ENCODE peak calls at places on chromosomes 4 and X, in six cellular contexts. Z is epithelial cell of esophagus, I is brain microvascular endothelial cell, T is tibial nerve, A is gastrocnemius medialis, B is upper lobe of right lung. F is an unnamed sample.
A peak's percentile ranks its signal among the peaks of the same experiment; 100 is the strongest.

GRCh38 chr4:150181536-150181935 is 103.3 kb downstream of the DCLK2 start:
- DNase-seq in Z (no peak), I (peak; percentile 39), T (no peak), A (no peak), B (no peak), F (no peak)

GRCh38 chr4:95513022-95513421 is 35.8 kb downstream of the UNC5C start:
- DNase-seq in Z (no peak), I (no peak), T (no peak), A (no peak), B (no peak), F (no peak)

GRCh38 chr4:88964450-88964849 is 92.5 kb downstream of the FAM13A start:
- DNase-seq in Z (peak; percentile 78), I (no peak), T (no peak), A (no peak), B (no peak), F (no peak)

GRCh38 chr4:121307441-121308327 is 73.1 kb downstream of the QRFPR start:
- DNase-seq in Z (peak; percentile 94), I (peak; percentile 40), T (no peak), A (no peak), B (no peak), F (peak; percentile 37)

GRCh38 chr4:7159923-7160322 is 32.4 kb upstream of the SORCS2 start:
- DNase-seq in Z (no peak), I (no peak), T (peak; percentile 5), A (peak; percentile 1), B (peak; percentile 13), F (no peak)

GRCh38 chr4:151325320-151326246 is at the start of gene SH3D19:
- DNase-seq in Z (peak; percentile 74), I (peak; percentile 13), T (peak; percentile 23), A (peak; percentile 51), B (peak; percentile 87), F (no peak)

GRCh38 chr4:173057442-173057841 is 111.2 kb upstream of the GALNT7 start:
- DNase-seq in Z (peak; percentile 20), I (no peak), T (no peak), A (no peak), B (no peak), F (no peak)

GRCh38 chrX:103584606-103585005 is 709 bp upstream of the TCEAL4 start:
- DNase-seq in Z (no peak), I (peak; percentile 5), T (no peak), A (no peak), B (no peak), F (no peak)

GRCh38 chr4:128461300-128462103 is 173.9 kb upstream of the PGRMC2 start:
- DNase-seq in Z (peak; percentile 69), I (peak; percentile 91), T (no peak), A (no peak), B (no peak), F (no peak)

GRCh38 chrX:11434607-11435006 is 141.4 kb downstream of the AMELX start:
- DNase-seq in Z (no peak), I (no peak), T (no peak), A (no peak), B (no peak), F (no peak)

DNA sequence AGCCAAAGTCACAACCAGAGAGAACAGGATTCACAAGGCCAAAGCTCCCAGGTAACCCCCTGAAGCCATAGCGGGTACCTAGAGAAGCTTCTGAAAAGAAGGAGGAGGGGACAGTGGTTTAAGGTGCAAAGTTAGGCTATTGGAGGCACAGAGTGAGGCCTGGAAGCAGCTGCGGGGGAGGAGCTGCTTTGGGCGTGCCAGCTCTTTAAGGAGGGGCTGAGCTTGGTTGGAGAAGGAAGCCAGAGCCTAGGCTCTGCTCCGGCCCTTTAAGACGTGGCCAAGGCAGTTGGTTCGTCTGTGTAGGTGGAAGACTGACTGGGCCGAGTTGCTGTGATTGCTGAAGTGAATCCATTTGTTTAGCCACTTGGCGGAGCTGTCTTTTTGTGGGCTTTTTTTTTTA is 1.5 kb downstream of the KLF8 start:
- DNase-seq in Z (peak; percentile 84), I (no peak), T (peak; percentile 24), A (peak; percentile 63), B (peak; percentile 80), F (peak; percentile 72)
- H3K4me3 ChIP-seq in Z (peak overlapping the region; percentile 54), I (no peak overlapping the region), T (peak overlapping the region; percentile 42), A (peak overlapping the region; percentile 61), B (peak overlapping the region; percentile 62), F (peak overlapping the region; percentile 62)

DNA sequence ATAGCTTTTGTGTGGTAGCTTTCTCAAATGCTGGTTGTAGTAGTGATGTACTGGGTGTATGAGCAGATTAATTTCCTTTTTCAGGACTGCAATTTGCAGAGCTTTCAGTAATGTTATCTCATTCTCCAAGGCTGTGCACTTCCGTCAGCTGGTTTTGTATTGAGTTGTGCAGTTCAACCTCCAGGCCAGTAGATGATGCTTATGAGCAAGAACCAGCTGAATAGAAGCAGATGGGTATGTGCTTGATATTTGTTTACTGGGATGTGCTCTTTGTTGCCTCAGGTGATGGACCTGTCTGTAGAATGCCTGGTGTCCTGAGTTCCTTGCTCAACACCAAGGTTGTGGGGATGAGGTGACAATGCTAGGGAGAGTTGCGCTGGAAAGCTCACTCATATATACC is 462.8 kb downstream of the PCDH18 start:
- DNase-seq in Z (no peak), I (no peak), T (no peak), A (no peak), B (no peak), F (no peak)
- TF ChIP-seq CTCF in Z (no peak), I (no peak), T (no peak), A (no peak), B (no peak), F (peak; percentile 40)

GRCh38 chr4:5888222-5888701 is 4.6 kb downstream of the CRMP1 start:
- DNase-seq in Z (no peak), I (no peak), T (no peak), A (no peak), B (no peak), F (no peak)
- H3K4me3 ChIP-seq in Z (no peak overlapping the region), I (no peak overlapping the region), T (peak overlapping the region; percentile 26), A (no peak overlapping the region), B (peak overlapping the region; percentile 48), F (no peak overlapping the region)

GRCh38 chrX:127037179-127037578 is 217.7 kb downstream of the PRR32 start:
- DNase-seq in Z (no peak), I (no peak), T (no peak), A (no peak), B (no peak), F (no peak)

DNA sequence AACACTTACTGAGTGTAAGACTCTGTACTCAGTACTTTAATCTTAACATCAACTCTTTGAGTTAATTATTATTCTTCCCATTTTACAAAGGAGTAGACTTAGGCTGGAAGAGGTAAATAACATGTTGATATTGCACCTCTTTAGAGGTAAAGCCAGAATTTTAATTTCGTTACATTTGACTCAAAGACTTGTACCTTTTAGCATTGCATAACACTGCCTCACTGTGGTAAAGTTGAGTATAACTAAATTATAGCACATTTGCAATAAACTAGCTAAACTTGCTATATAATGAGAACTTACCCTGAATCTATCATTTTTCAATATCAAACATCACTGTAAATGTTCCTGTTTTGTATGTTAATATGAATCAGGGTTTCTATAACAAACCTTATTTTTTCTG is 218.5 kb downstream of the PRR32 start:
- DNase-seq in Z (peak; percentile 1), I (no peak), T (no peak), A (no peak), B (no peak), F (no peak)
- TF ChIP-seq CTCF in Z (no peak), I (no peak), T (no peak), A (no peak), B (peak; percentile 20), F (no peak)

GRCh38 chr4:2411786-2412510 is 6.5 kb downstream of the ZFYVE28 start:
- DNase-seq in Z (no peak), I (no peak), T (no peak), A (no peak), B (peak; percentile 54), F (peak; percentile 52)
- H3K4me3 ChIP-seq in Z (no peak overlapping the region), I (no peak overlapping the region), T (no peak overlapping the region), A (no peak overlapping the region), B (no peak overlapping the region), F (peak overlapping the region; percentile 50)

GRCh38 chr4:120156115-120156718 is 89.6 kb upstream of the MAD2L1 start:
- DNase-seq in Z (peak; percentile 86), I (peak; percentile 38), T (no peak), A (no peak), B (no peak), F (peak; percentile 49)
- TF ChIP-seq CTCF in Z (peak; percentile 59), I (peak; percentile 36), T (peak; percentile 59), A (peak; percentile 67), B (peak; percentile 78), F (peak; percentile 52)

GRCh38 chr4:110622841-110623709 is at the start of gene PITX2:
- DNase-seq in Z (peak; percentile 90), I (peak; percentile 53), T (no peak), A (peak; percentile 98), B (peak; percentile 80), F (no peak)
- H3K4me3 ChIP-seq in Z (peak within 1 kb of the TSS; percentile 30), I (peak within 1 kb of the TSS; percentile 39), T (peak within 1 kb of the TSS; percentile 33), A (peak within 1 kb of the TSS; percentile 74), B (peak within 1 kb of the TSS; percentile 36), F (no peak within 1 kb of the TSS)

DNA sequence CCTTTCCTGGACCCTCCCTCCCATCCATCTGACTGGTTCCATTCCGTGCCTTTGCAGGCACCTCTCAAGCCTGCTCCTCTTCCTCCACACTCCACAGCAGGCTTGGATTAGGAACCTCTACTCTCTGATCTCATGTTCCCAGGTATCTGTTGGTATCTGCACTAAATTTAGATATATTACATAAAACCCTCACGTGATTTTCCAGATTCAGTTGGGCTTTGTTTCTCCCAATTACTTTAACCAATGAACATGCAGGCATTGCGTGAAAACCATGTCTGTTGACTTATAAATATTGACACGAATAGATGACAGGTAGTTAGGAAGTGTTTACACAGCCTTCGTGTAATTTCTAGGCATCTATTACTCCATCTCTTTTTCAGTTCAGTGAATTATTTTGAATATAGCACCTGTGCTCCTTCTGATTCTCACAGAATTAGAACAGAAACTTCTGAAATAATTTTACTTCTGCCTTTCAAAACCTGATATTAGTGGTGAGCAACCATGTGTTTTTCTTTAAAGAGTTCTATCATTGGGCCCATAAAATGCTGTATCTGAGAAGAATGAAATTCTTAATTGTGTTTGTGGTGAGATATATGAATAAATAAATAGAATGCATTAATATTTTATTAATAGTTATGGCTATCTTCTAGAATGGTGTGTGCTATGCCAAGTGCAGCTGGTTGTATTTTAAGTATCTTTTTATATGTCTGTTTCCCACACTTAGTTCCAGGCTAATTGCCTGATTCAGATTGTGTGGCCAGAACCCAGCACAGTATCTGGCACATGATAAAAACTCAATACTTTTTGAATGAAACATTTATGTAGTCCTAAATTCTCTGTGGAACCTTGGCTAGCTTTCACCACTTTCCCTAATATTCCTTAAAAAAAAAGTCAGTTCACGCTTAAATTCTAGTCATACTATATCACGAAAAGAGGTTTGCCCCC is 304.8 kb downstream of the QDPR start:
- DNase-seq in Z (no peak), I (no peak), T (no peak), A (no peak), B (no peak), F (peak; percentile 18)
- TF ChIP-seq CTCF in Z (no peak), I (no peak), T (no peak), A (no peak), B (no peak), F (no peak)

F was measured in GM12864.